ENCODE peak calls at places on chromosomes 5 and 9, in five cellular contexts. One of them, this sample, is unnamed.
A peak's percentile ranks its signal among the peaks of the same experiment; 100 is the strongest.

GRCh38 chr9:135296783-135297715 is 182.5 kb upstream of the PPP1R26 start:
- DNase-seq in hepatocyte: no peak
- DNase-seq in H1: no peak
- DNase-seq in IMR-90: no peak
- DNase-seq in SK-N-SH: peak; percentile 77
- DNase-seq in this sample: no peak

GRCh38 chr9:138023394-138024124 is 146.0 kb downstream of the CACNA1B start:
- DNase-seq in hepatocyte: no peak
- DNase-seq in H1: peak; percentile 76
- DNase-seq in IMR-90: no peak
- DNase-seq in SK-N-SH: no peak
- DNase-seq in this sample: no peak

GRCh38 chr5:65721050-65721774 is 697 bp downstream of the SGTB start:
- DNase-seq in hepatocyte: peak; percentile 69
- DNase-seq in H1: no peak
- DNase-seq in IMR-90: peak; percentile 83
- DNase-seq in SK-N-SH: peak; percentile 72
- DNase-seq in this sample: no peak

GRCh38 chr9:16601991-16602390 is 268.5 kb downstream of the BNC2 start:
- DNase-seq in hepatocyte: no peak
- DNase-seq in H1: no peak
- DNase-seq in IMR-90: no peak
- DNase-seq in SK-N-SH: no peak
- DNase-seq in this sample: no peak

GRCh38 chr5:17367256-17367845 is 130.7 kb upstream of the TAF11L2 start:
- DNase-seq in hepatocyte: no peak
- DNase-seq in H1: no peak
- DNase-seq in IMR-90: no peak
- DNase-seq in SK-N-SH: no peak
- DNase-seq in this sample: no peak

GRCh38 chr5:22889714-22890113 is 36.6 kb upstream of the CDH12 start:
- DNase-seq in hepatocyte: no peak
- DNase-seq in H1: no peak
- DNase-seq in IMR-90: no peak
- DNase-seq in SK-N-SH: no peak
- DNase-seq in this sample: no peak

GRCh38 chr9:128175102-128175563 is 15.1 kb downstream of the BBLN start:
- DNase-seq in hepatocyte: no peak
- DNase-seq in H1: no peak
- DNase-seq in IMR-90: peak; percentile 88
- DNase-seq in SK-N-SH: no peak
- DNase-seq in this sample: no peak

GRCh38 chr9:137866226-137867141 is 11.1 kb upstream of the CACNA1B start:
- DNase-seq in hepatocyte: no peak
- DNase-seq in H1: no peak
- DNase-seq in IMR-90: no peak
- DNase-seq in SK-N-SH: peak; percentile 53
- DNase-seq in this sample: no peak

GRCh38 chr5:41598011-41598410 is 87.6 kb upstream of the PLCXD3 start:
- DNase-seq in hepatocyte: no peak
- DNase-seq in H1: no peak
- DNase-seq in IMR-90: peak; percentile 26
- DNase-seq in SK-N-SH: no peak
- DNase-seq in this sample: no peak

GRCh38 chr5:142432369-142432863 is 107.6 kb upstream of the SPRY4 start:
- DNase-seq in hepatocyte: no peak
- DNase-seq in H1: no peak
- DNase-seq in IMR-90: no peak
- DNase-seq in SK-N-SH: no peak
- DNase-seq in this sample: no peak

GRCh38 chr9:124869986-124870560 is 8.1 kb downstream of the ARPC5L start:
- DNase-seq in hepatocyte: peak; percentile 75
- DNase-seq in H1: no peak
- DNase-seq in IMR-90: peak; percentile 37
- DNase-seq in SK-N-SH: no peak
- DNase-seq in this sample: peak; percentile 56

GRCh38 chr5:108259306-108259705 is 122.6 kb downstream of the FBXL17 start:
- DNase-seq in hepatocyte: peak; percentile 24
- DNase-seq in H1: no peak
- DNase-seq in IMR-90: peak; percentile 53
- DNase-seq in SK-N-SH: no peak
- DNase-seq in this sample: no peak

GRCh38 chr5:6875376-6875775 is 162.1 kb downstream of the TENT4A start:
- DNase-seq in hepatocyte: peak; percentile 38
- DNase-seq in H1: no peak
- DNase-seq in IMR-90: no peak
- DNase-seq in SK-N-SH: no peak
- DNase-seq in this sample: peak; percentile 85

GRCh38 chr9:114499941-114500528 is 5.2 kb downstream of the WHRN start:
- DNase-seq in hepatocyte: no peak
- DNase-seq in H1: no peak
- DNase-seq in IMR-90: no peak
- DNase-seq in SK-N-SH: no peak
- DNase-seq in this sample: no peak

GRCh38 chr9:131358438-131359029 is 35.4 kb upstream of the PRRC2B start:
- DNase-seq in hepatocyte: no peak
- DNase-seq in H1: no peak
- DNase-seq in IMR-90: no peak
- DNase-seq in SK-N-SH: no peak
- DNase-seq in this sample: no peak

GRCh38 chr9:70574222-70574837 is 159.9 kb upstream of the KLF9 start:
- DNase-seq in hepatocyte: no peak
- DNase-seq in H1: no peak
- DNase-seq in IMR-90: peak; percentile 76
- DNase-seq in SK-N-SH: no peak
- DNase-seq in this sample: no peak

GRCh38 chr5:91538179-91538578 is 155.1 kb upstream of the ARRDC3 start:
- DNase-seq in hepatocyte: no peak
- DNase-seq in H1: no peak
- DNase-seq in IMR-90: no peak
- DNase-seq in SK-N-SH: no peak
- DNase-seq in this sample: no peak
- H3K27ac ChIP-seq in hepatocyte: no peak overlapping the region
- H3K27ac ChIP-seq in H1: no peak overlapping the region
- H3K27ac ChIP-seq in IMR-90: no peak overlapping the region
- H3K27ac ChIP-seq in SK-N-SH: no peak overlapping the region
- H3K27ac ChIP-seq in this sample: no peak overlapping the region

GRCh38 chr9:35682083-35682482 is 7.6 kb downstream of the TPM2 start:
- DNase-seq in hepatocyte: no peak
- DNase-seq in H1: no peak
- DNase-seq in IMR-90: no peak
- DNase-seq in SK-N-SH: no peak
- DNase-seq in this sample: no peak

GRCh38 chr9:35684921-35685320 is 4.8 kb downstream of the TPM2 start:
- DNase-seq in hepatocyte: no peak
- DNase-seq in H1: no peak
- DNase-seq in IMR-90: no peak
- DNase-seq in SK-N-SH: no peak
- DNase-seq in this sample: no peak

GRCh38 chr9:35682520-35682919 is 7.2 kb downstream of the TPM2 start:
- DNase-seq in hepatocyte: no peak
- DNase-seq in H1: no peak
- DNase-seq in IMR-90: no peak
- DNase-seq in SK-N-SH: no peak
- DNase-seq in this sample: no peak

GRCh38 chr9:35681341-35682002 is 7.7 kb downstream of the CA9 start:
- DNase-seq in hepatocyte: no peak
- DNase-seq in H1: no peak
- DNase-seq in IMR-90: peak; percentile 51
- DNase-seq in SK-N-SH: no peak
- DNase-seq in this sample: no peak

GRCh38 chr9:35683323-35683722 is 6.4 kb downstream of the TPM2 start:
- DNase-seq in hepatocyte: no peak
- DNase-seq in H1: no peak
- DNase-seq in IMR-90: no peak
- DNase-seq in SK-N-SH: no peak
- DNase-seq in this sample: no peak
- H3K4me2 ChIP-seq in hepatocyte: no peak overlapping the region
- H3K4me2 ChIP-seq in H1: no peak overlapping the region
- H3K4me2 ChIP-seq in IMR-90: peak overlapping the region; percentile 10
- H3K4me2 ChIP-seq in SK-N-SH: no peak overlapping the region
- H3K4me2 ChIP-seq in this sample: no peak overlapping the region

DNA sequence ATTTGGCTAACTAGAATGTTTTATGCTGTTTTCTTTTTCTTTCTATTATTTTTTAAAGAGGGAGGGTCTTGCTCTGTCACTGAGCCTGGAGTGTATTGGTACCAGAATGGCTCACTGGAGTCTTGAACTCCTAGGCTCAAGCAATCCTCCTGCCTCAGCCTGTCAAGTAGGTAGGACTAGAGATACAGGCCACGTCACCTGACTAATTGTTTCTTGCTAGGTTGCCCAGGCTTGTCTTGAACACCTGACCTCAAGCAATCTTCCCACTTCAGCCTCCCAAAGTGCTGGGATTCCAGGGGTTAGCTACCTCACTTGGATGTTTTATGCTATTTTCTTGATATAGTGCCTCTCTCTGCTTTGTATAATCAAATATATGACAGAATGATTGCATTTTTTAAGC is 166.2 kb downstream of the AOPEP start:
- DNase-seq in hepatocyte: no peak
- DNase-seq in H1: peak; percentile 6
- DNase-seq in IMR-90: no peak
- DNase-seq in SK-N-SH: no peak
- DNase-seq in this sample: no peak
- TF ChIP-seq CTCF in hepatocyte: no peak
- TF ChIP-seq CTCF in H1: no peak
- TF ChIP-seq CTCF in IMR-90: no peak
- TF ChIP-seq CTCF in SK-N-SH: no peak
- TF ChIP-seq CTCF in this sample: no peak

DNA sequence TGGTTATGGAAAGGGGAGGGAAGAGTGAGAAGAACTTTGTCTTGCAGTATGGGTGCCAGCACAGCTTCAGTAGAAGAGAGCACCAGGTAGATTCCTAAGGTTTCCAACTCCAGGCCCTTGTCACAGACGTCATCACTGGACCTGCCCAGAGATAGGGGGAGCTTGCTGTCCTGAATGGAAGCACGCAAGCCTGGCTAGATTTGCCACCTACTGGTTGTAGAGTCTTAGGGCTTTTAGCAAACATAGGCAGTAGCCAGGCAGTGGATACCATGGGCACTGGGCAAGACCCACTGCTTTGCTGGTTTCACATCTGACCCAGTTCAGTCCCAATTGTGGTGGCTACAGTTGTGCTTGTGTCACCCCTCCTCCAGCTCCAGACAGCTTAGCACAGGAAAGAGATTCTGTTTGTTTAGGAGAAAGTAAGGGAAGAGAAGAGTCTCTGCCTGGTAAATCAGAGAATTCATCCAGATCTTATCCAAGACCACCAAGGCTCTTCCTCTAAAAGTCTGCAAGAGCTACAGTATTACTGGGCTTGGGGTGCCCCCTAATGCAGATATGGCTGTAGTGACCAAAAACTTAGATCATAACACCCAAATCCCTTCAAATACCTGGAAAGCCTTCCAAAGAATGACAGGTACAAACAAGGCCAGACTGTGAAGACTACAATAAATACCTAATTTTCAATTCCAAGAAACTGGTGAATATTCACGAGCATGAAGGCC is 158.9 kb downstream of the HINT1 start:
- DNase-seq in hepatocyte: peak; percentile 21
- DNase-seq in H1: no peak
- DNase-seq in IMR-90: no peak
- DNase-seq in SK-N-SH: no peak
- DNase-seq in this sample: no peak
- H3K27ac ChIP-seq in hepatocyte: no peak overlapping the region
- H3K27ac ChIP-seq in H1: no peak overlapping the region
- H3K27ac ChIP-seq in IMR-90: no peak overlapping the region
- H3K27ac ChIP-seq in SK-N-SH: no peak overlapping the region
- H3K27ac ChIP-seq in this sample: no peak overlapping the region

DNA sequence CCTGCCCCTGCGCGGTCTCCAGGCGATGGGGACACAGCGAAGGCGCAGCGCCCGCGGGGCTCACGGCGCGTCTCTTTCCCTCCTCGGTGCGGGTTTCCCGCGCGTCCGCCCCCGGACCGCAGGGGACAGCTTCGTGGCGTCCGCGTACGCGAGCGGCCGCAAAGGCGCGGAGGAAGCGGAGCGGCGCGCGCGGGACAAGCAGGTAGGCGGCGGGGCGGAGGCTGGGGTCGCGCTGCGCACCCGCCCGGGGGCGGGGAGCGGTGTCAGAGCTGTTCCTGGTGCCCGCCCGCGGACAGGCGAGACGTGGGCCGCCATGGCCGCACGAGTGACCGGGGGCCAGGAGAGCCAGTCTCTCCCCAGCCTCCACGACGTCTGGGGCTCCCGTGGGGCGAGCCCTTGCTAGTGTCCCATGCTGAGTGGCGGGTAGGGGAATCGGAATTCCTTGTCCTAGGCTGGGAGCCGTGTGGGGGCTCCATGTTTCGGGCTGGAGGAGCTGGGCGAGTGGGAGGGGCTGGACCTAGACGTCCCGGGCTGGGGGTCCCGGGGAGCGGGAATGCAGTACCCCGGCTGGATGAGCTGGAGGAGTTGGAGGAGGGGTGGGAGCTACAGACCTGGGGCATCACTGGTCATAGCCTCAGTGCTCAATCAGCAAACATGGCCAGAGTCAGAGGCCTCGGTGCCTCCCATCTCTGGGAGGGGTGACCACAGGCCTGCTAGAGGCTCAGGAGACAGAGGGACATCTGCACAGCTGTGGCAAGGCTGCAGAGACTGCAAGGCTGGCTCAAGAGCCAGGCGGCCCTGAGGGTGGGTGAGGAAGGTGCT is 968 bp downstream of the NKD2 start:
- DNase-seq in hepatocyte: no peak
- DNase-seq in H1: peak; percentile 51
- DNase-seq in IMR-90: no peak
- DNase-seq in SK-N-SH: no peak
- DNase-seq in this sample: no peak
- H3K4me2 ChIP-seq in hepatocyte: peak overlapping the region; percentile 96
- H3K4me2 ChIP-seq in H1: peak overlapping the region; percentile 62
- H3K4me2 ChIP-seq in IMR-90: no peak overlapping the region
- H3K4me2 ChIP-seq in SK-N-SH: no peak overlapping the region
- H3K4me2 ChIP-seq in this sample: no peak overlapping the region

GRCh38 chr5:14407746-14408175 is 173.8 kb upstream of the OTULINL start:
- DNase-seq in hepatocyte: no peak
- DNase-seq in H1: no peak
- DNase-seq in IMR-90: no peak
- DNase-seq in SK-N-SH: no peak
- DNase-seq in this sample: no peak

GRCh38 chr5:14405706-14406553 is 175.7 kb upstream of the OTULINL start:
- DNase-seq in hepatocyte: peak; percentile 50
- DNase-seq in H1: no peak
- DNase-seq in IMR-90: no peak
- DNase-seq in SK-N-SH: no peak
- DNase-seq in this sample: no peak

GRCh38 chr5:14407051-14407450 is 174.5 kb upstream of the OTULINL start:
- DNase-seq in hepatocyte: no peak
- DNase-seq in H1: no peak
- DNase-seq in IMR-90: no peak
- DNase-seq in SK-N-SH: no peak
- DNase-seq in this sample: no peak

GRCh38 chr5:14406554-14406849 is 175.1 kb upstream of the OTULINL start:
- DNase-seq in hepatocyte: peak; percentile 46
- DNase-seq in H1: no peak
- DNase-seq in IMR-90: peak; percentile 97
- DNase-seq in SK-N-SH: no peak
- DNase-seq in this sample: no peak

DNA sequence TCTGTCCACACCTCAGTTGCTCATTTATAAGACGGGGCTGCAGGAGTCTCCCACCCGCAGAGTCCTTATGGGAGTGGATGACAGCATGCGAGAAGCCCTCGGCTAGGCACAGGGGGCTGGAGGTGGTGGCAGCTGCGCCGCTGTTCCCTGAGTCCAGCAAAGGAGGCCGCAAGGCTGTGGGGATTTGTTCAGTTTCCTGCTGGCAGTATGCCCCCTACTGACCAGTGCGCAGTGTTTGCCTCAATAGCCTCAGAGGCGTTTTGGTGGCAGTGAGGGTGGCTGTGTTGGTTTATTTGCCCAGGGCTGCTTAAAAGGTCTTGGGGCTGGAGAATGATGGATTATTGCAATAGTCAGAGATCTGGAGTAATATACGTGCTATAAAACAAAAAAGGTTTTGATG is 176.3 kb upstream of the OTULINL start:
- DNase-seq in hepatocyte: no peak
- DNase-seq in H1: no peak
- DNase-seq in IMR-90: no peak
- DNase-seq in SK-N-SH: peak; percentile 47
- DNase-seq in this sample: no peak
- TF ChIP-seq CTCF in hepatocyte: peak; percentile 26
- TF ChIP-seq CTCF in H1: peak; percentile 73
- TF ChIP-seq CTCF in IMR-90: peak; percentile 12
- TF ChIP-seq CTCF in SK-N-SH: peak; percentile 55
- TF ChIP-seq CTCF in this sample: peak; percentile 34